ENCODE peak calls at places on chromosomes 2 and 18, in seven cellular contexts. M, K, B, T, S, G and Z are unnamed samples.

GRCh38 chr2:173961346-173961705 is 3.8 kb downstream of the SP3 start:
- DNase-seq in B (no peak), S (peak; percentile 86), T (no peak), M (no peak), G (peak; percentile 85), K (no peak), Z (no peak)

GRCh38 chr2:10300328-10300920 is 2.3 kb upstream of the HPCAL1 start:
- DNase-seq in B (no peak), K (no peak), T (no peak), M (no peak), G (peak; percentile 61), S (no peak), Z (peak; percentile 26)

GRCh38 chr2:119223521-119224390 is at the start of gene STEAP3:
- DNase-seq in K (peak; percentile 91), M (peak; percentile 87), G (peak; percentile 82), S (peak; percentile 85), B (peak; percentile 92), T (no peak), Z (peak; percentile 29)

GRCh38 chr18:13611058-13611615 is 115.2 kb downstream of the FAM210A start:
- DNase-seq in T (no peak), K (peak; percentile 51), S (peak; percentile 55), G (no peak), B (no peak), M (no peak), Z (peak; percentile 85)

GRCh38 chr2:44360749-44361329 is 455 bp downstream of the PREPL start:
- DNase-seq in B (no peak), G (peak; percentile 18), S (no peak), T (no peak), M (peak; percentile 40), K (peak; percentile 40), Z (no peak)

GRCh38 chr2:192196451-192197194 is 1.9 kb upstream of the TMEFF2 start:
- DNase-seq in T (peak; percentile 54), B (no peak), G (no peak), S (no peak), M (peak; percentile 28), K (peak; percentile 51), Z (peak; percentile 27)

GRCh38 chr2:215505044-215505786 is 69.3 kb upstream of the FN1 start:
- DNase-seq in S (no peak), M (peak; percentile 74), G (no peak), B (no peak), K (no peak), T (no peak), Z (no peak)

GRCh38 chr2:20536619-20537422 is 89.9 kb downstream of the RHOB start:
- DNase-seq in M (no peak), G (no peak), B (no peak), T (peak; percentile 27), S (no peak), K (no peak), Z (peak; percentile 46)

GRCh38 chr2:71358931-71359671 is 27.5 kb downstream of the ZNF638 start:
- DNase-seq in B (no peak), K (no peak), S (no peak), T (no peak), M (peak; percentile 77), G (peak; percentile 35), Z (peak; percentile 55)

GRCh38 chr2:44974064-44974715 is 32.7 kb downstream of the SIX3 start:
- DNase-seq in K (peak; percentile 93), B (no peak), S (peak; percentile 84), M (peak; percentile 82), T (no peak), G (peak; percentile 90), Z (no peak)

GRCh38 chr2:191165190-191165643 is 14.4 kb upstream of the STAT4 start:
- DNase-seq in S (peak; percentile 45), M (peak; percentile 77), B (no peak), T (peak; percentile 5), K (peak; percentile 57), G (peak; percentile 80), Z (no peak)

GRCh38 chr2:4174796-4175195 is 471.4 kb downstream of the DCDC2C start:
- DNase-seq in M (no peak), S (peak; percentile 16), K (no peak), B (no peak), T (no peak), G (no peak), Z (no peak)

GRCh38 chr2:41136966-41137494 is 685.1 kb upstream of the SLC8A1 start:
- DNase-seq in M (peak; percentile 38), S (no peak), B (no peak), K (no peak), G (peak; percentile 45), T (no peak), Z (no peak)

GRCh38 chr2:177352441-177353070 is 40.0 kb upstream of the AGPS start:
- DNase-seq in S (no peak), K (no peak), G (no peak), B (no peak), T (no peak), M (no peak), Z (no peak)

GRCh38 chr2:207698303-207698702 is 13.1 kb upstream of the CCNYL1 start:
- DNase-seq in B (no peak), G (no peak), K (no peak), M (no peak), T (no peak), S (no peak), Z (no peak)

GRCh38 chr2:197037863-197038398 is 111.4 kb upstream of the PGAP1 start:
- DNase-seq in G (peak; percentile 48), B (no peak), T (no peak), K (no peak), S (no peak), M (peak; percentile 8), Z (no peak)

GRCh38 chr2:223314831-223315230 is 262.8 kb downstream of the KCNE4 start:
- DNase-seq in B (no peak), K (no peak), G (no peak), M (no peak), T (no peak), S (no peak), Z (no peak)

GRCh38 chr2:23390152-23390551 is 5.2 kb downstream of the KLHL29 start:
- DNase-seq in G (no peak), K (no peak), B (no peak), S (peak; percentile 15), M (no peak), T (no peak), Z (peak; percentile 91)

GRCh38 chr2:233857511-233858118 is 3.3 kb upstream of the HJURP start:
- DNase-seq in T (no peak), B (no peak), M (no peak), K (peak; percentile 35), G (peak; percentile 53), S (peak; percentile 79), Z (peak; percentile 83)

GRCh38 chr2:60515751-60516226 is 37.7 kb downstream of the BCL11A start:
- DNase-seq in M (peak; percentile 89), B (no peak), T (no peak), S (no peak), G (peak; percentile 40), K (no peak), Z (no peak)

GRCh38 chr18:13528739-13529392 is 197.5 kb downstream of the FAM210A start:
- DNase-seq in G (no peak), K (no peak), T (no peak), M (no peak), B (peak; percentile 35), S (no peak), Z (no peak)